ENCODE peak calls at places on chromosomes 11 and 22, in four cellular contexts. S is osteoblast, R is mesenchymal stem cell, L is hepatocyte. T is an unnamed sample.

GRCh38 chr22:32996702-32997101 is 61.5 kb downstream of the SYN3 start:
- DNase-seq in S (no peak), R (no peak), L (peak; percentile 25), T (no peak)

GRCh38 chr11:123474994-123475393 is 44.9 kb downstream of the GRAMD1B start:
- DNase-seq in S (peak; percentile 75), R (no peak), L (no peak), T (no peak)

GRCh38 chr11:22567759-22568158 is 57.9 kb downstream of the FANCF start:
- DNase-seq in S (no peak), R (no peak), L (no peak), T (no peak)

GRCh38 chr11:6258571-6258998 is 1.1 kb upstream of the CCKBR start:
- DNase-seq in S (no peak), R (peak; percentile 13), L (peak; percentile 53), T (peak; percentile 25)

GRCh38 chr11:107683807-107684206 is 28.0 kb downstream of the SLN start:
- DNase-seq in S (no peak), R (no peak), L (no peak), T (no peak)

GRCh38 chr22:32528984-32529982 is 54.7 kb downstream of the FBXO7 start:
- DNase-seq in S (peak; percentile 97), R (peak; percentile 81), L (peak; percentile 90), T (peak; percentile 84)

GRCh38 chr11:13251961-13252360 is 25.6 kb upstream of the BMAL1 start:
- DNase-seq in S (no peak), R (no peak), L (no peak), T (no peak)

GRCh38 chr11:28152743-28153142 is 44.6 kb downstream of the METTL15 start:
- DNase-seq in S (no peak), R (no peak), L (no peak), T (no peak)

GRCh38 chr22:23306926-23307325 is 126.6 kb downstream of the BCR start:
- DNase-seq in S (no peak), R (no peak), L (no peak), T (no peak)

GRCh38 chr11:3219281-3219892 is 774 bp upstream of the MRGPRG start:
- DNase-seq in S (peak; percentile 80), R (no peak), L (no peak), T (no peak)

GRCh38 chr11:2582958-2583604 is 116.7 kb downstream of the KCNQ1OT1 start:
- DNase-seq in S (peak; percentile 48), R (no peak), L (no peak), T (peak; percentile 7)

GRCh38 chr22:38108561-38109319 is 1.7 kb downstream of the BAIAP2L2 start:
- DNase-seq in S (peak; percentile 39), R (no peak), L (no peak), T (peak; percentile 30)

GRCh38 chr11:69364901-69365300 is 70.9 kb downstream of the MYEOV start:
- DNase-seq in S (no peak), R (peak; percentile 81), L (no peak), T (no peak)

GRCh38 chr11:18361154-18361553 is 33.2 kb upstream of the LDHA start:
- DNase-seq in S (no peak), R (no peak), L (no peak), T (no peak)

GRCh38 chr11:24687748-24688147 is 190.9 kb downstream of the LUZP2 start:
- DNase-seq in S (no peak), R (no peak), L (no peak), T (no peak)

GRCh38 chr11:69308936-69309799 is 15.2 kb downstream of the MYEOV start:
- DNase-seq in S (peak; percentile 78), R (no peak), L (no peak), T (no peak)

GRCh38 chr11:18347471-18348125 is 25.2 kb downstream of the GTF2H1 start:
- DNase-seq in S (no peak), R (peak; percentile 30), L (no peak), T (no peak)

GRCh38 chr11:554824-555499 is 5.6 kb downstream of the LMNTD2 start:
- DNase-seq in S (peak; percentile 97), R (peak; percentile 30), L (peak; percentile 87), T (peak; percentile 83)

GRCh38 chr11:134418119-134418840 is 6.2 kb upstream of the B3GAT1 start:
- DNase-seq in S (peak; percentile 47), R (no peak), L (peak; percentile 78), T (peak; percentile 16)

GRCh38 chr11:112467721-112468120 is 207.1 kb upstream of the PLET1 start:
- DNase-seq in S (no peak), R (no peak), L (no peak), T (no peak)

GRCh38 chr11:6572215-6572614 is 31.2 kb downstream of the RRP8 start:
- DNase-seq in S (peak; percentile 95), R (peak; percentile 13), L (no peak), T (no peak)

GRCh38 chr11:104661901-104662300 is 236.4 kb downstream of the CASP12 start:
- DNase-seq in S (no peak), R (no peak), L (no peak), T (no peak)

GRCh38 chr22:40237788-40238424 is 60.2 kb downstream of the TNRC6B start:
- DNase-seq in S (no peak), R (no peak), L (no peak), T (no peak)

GRCh38 chr11:63667993-63668392 is 3.2 kb downstream of the ATL3 start:
- DNase-seq in S (peak; percentile 94), R (peak; percentile 89), L (peak; percentile 31), T (no peak)

GRCh38 chr11:113446112-113446511 is 29.1 kb downstream of the DRD2 start:
- DNase-seq in S (peak; percentile 82), R (peak; percentile 44), L (peak; percentile 27), T (no peak)

GRCh38 chr11:14974021-14974698 is 2.0 kb upstream of the CALCA start:
- DNase-seq in S (peak; percentile 80), R (peak; percentile 9), L (no peak), T (no peak)
- H3K27me3 ChIP-seq in S (peaks cover 61% of the 10 kb centered on the region), R (peaks cover 69% of the 10 kb centered on the region), L (peaks cover 93% of the 10 kb centered on the region), T (no peaks in the 10 kb centered on the region)

GRCh38 chr11:48029686-48030279 is 49.4 kb downstream of the PTPRJ start:
- DNase-seq in S (peak; percentile 32), R (no peak), L (no peak), T (no peak)

GRCh38 chr11:48028909-48029685 is 48.7 kb downstream of the PTPRJ start:
- DNase-seq in S (no peak), R (no peak), L (no peak), T (no peak)

GRCh38 chr11:48034926-48035876 is 54.8 kb downstream of the PTPRJ start:
- DNase-seq in S (no peak), R (no peak), L (no peak), T (peak; percentile 37)

GRCh38 chr11:48033918-48034341 is 53.6 kb downstream of the PTPRJ start:
- DNase-seq in S (no peak), R (no peak), L (no peak), T (no peak)

DNA sequence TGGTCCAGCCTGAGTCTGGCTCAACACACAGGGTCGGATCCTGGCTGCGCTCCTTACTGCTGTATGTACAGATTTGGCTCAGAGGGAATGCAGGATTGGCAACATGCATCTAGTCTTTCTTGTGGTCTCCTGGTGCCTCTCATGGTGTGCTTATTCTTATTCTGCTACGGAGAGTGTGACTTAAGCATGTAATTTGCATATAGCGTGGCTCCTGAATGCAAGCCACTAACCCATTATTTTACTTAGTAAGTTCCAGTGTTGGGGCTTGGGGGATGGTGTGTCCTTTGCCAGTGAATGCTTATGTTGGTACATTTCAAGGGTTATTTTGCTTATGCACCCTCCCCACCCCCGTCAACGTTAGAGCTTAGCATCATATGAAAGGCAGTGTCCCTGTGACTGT is 51.2 kb downstream of the PTPRJ start:
- DNase-seq in S (no peak), R (no peak), L (no peak), T (no peak)
- H3K4me3 ChIP-seq in S (no peak overlapping the region), R (no peak overlapping the region), L (no peak overlapping the region), T (no peak overlapping the region)

GRCh38 chr22:47356433-47357011 is 594.1 kb downstream of the TBC1D22A start:
- DNase-seq in S (no peak), R (no peak), L (no peak), T (no peak)

GRCh38 chr22:47355776-47356432 is 593.5 kb downstream of the TBC1D22A start:
- DNase-seq in S (no peak), R (no peak), L (no peak), T (no peak)

GRCh38 chr22:47357493-47357892 is 595.0 kb downstream of the TBC1D22A start:
- DNase-seq in S (no peak), R (no peak), L (no peak), T (no peak)

GRCh38 chr22:47355388-47355725 is 592.9 kb downstream of the TBC1D22A start:
- DNase-seq in S (no peak), R (no peak), L (no peak), T (no peak)

GRCh38 chr22:47357086-47357485 is 594.6 kb downstream of the TBC1D22A start:
- DNase-seq in S (no peak), R (no peak), L (no peak), T (no peak)
- H3K9me3 ChIP-seq in S (no peaks in the 10 kb centered on the region), R (peaks cover 2% of the 10 kb centered on the region), L (no peaks in the 10 kb centered on the region), T (peaks cover 5% of the 10 kb centered on the region)

GRCh38 chr11:117551761-117552343 is 224.2 kb downstream of the CEP164 start:
- DNase-seq in S (no peak), R (no peak), L (no peak), T (no peak)
- H3K27me3 ChIP-seq in S (no peaks in the 10 kb centered on the region), R (peaks cover 74% of the 10 kb centered on the region), L (peaks cover 19% of the 10 kb centered on the region), T (no peaks in the 10 kb centered on the region)

DNA sequence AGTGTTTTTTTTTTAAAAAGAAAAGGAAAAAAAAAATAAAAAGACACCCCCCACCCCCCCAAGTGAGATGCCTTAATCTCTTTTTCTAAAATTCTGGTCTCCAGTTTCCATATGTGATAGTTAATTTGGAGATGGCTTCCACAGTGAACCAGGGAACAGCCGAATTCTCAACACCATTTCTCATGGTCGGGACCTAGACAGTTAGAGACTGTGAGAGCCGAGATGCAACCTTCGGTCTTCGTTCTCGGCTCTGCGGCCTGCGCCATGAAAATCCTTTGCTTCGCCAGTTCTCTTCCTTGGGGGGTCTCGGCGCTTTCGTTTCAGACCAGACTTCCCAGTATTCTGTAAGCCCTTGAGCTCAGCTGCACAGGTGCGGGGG is 731 bp downstream of the CACNG2 start:
- DNase-seq in S (no peak), R (no peak), L (no peak), T (no peak)
- H3K4me3 ChIP-seq in S (no peak overlapping the region), R (peak overlapping the region; percentile 34), L (no peak overlapping the region), T (no peak overlapping the region)

GRCh38 chr22:49417326-49417725 is 410.3 kb downstream of the BRD1 start:
- DNase-seq in S (no peak), R (no peak), L (no peak), T (no peak)

GRCh38 chr22:49418341-49418894 is 409.3 kb downstream of the BRD1 start:
- DNase-seq in S (peak; percentile 21), R (no peak), L (no peak), T (no peak)

GRCh38 chr22:49419661-49420060 is 408.0 kb downstream of the BRD1 start:
- DNase-seq in S (no peak), R (no peak), L (no peak), T (no peak)

GRCh38 chr22:49418943-49419342 is 408.7 kb downstream of the BRD1 start:
- DNase-seq in S (peak; percentile 42), R (no peak), L (no peak), T (no peak)

DNA sequence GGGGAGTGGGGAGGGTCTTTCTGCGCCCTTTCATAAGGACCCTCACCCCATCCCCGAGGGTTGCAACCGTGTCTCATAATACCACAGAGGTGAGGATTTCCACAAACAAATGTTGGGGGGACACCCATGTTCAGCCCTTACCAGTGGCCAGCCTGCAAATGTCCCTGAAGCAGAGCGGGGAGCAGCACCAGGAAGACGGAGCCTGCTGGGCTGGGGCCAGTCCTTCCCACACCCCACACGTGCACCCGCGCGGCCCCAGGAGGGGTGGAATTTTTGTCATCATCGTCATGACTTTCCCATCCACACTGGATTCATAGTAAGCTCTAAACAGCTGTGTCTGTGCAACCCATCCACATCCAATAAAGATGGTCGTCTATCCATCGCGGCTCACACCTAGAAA is 409.8 kb downstream of the BRD1 start:
- DNase-seq in S (peak; percentile 8), R (no peak), L (no peak), T (no peak)
- H3K9me3 ChIP-seq in S (no peaks in the 10 kb centered on the region), R (peaks cover 7% of the 10 kb centered on the region), L (no peaks in the 10 kb centered on the region), T (no peaks in the 10 kb centered on the region)

GRCh38 chr22:36643033-36643432 is 60.5 kb downstream of the CACNG2 start:
- DNase-seq in S (no peak), R (no peak), L (no peak), T (no peak)
- H3K27me3 ChIP-seq in S (peaks cover 30% of the 10 kb centered on the region), R (peaks cover 40% of the 10 kb centered on the region), L (peaks cover 17% of the 10 kb centered on the region), T (no peaks in the 10 kb centered on the region)

T was measured in body of pancreas.